ENCODE peak calls at places on chromosomes 13 and 19, in six cellular contexts. X is heart left ventricle, Y is activated B cell treated with CpG ODN at 0.5 μM for 24 hours, Z is Calu3, M is coronary artery, D is omental fat pad. J is an unnamed sample.

GRCh38 chr13:94169783-94170513 is 309.5 kb downstream of the DCT start:
- DNase-seq in D (no peak), Y (no peak), Z (no peak), M (peak; percentile 84), X (no peak), J (no peak)

GRCh38 chr19:31372245-31372781 is 23.1 kb upstream of the TSHZ3 start:
- DNase-seq in X (no peak), M (no peak), D (no peak), Z (no peak), Y (no peak), J (no peak)

GRCh38 chr19:45305421-45305820 is 17.3 kb downstream of the CKM start:
- DNase-seq in Z (no peak), Y (no peak), D (no peak), X (no peak), M (no peak), J (no peak)

GRCh38 chr13:33348366-33348765 is 62.8 kb upstream of the STARD13 start:
- DNase-seq in D (no peak), X (no peak), Z (no peak), M (no peak), Y (no peak), J (no peak)

GRCh38 chr19:38836438-38837303 is 5.1 kb upstream of the ECH1 start:
- DNase-seq in Y (no peak), Z (no peak), X (no peak), M (no peak), D (no peak), J (no peak)

GRCh38 chr19:56837004-56837403 is 3.5 kb downstream of the PEG3 start:
- DNase-seq in Y (no peak), D (no peak), X (no peak), M (no peak), Z (no peak), J (no peak)

GRCh38 chr13:109211616-109212015 is 574.8 kb downstream of the IRS2 start:
- DNase-seq in X (no peak), Z (peak; percentile 2), M (no peak), Y (no peak), D (no peak), J (no peak)

GRCh38 chr13:99012539-99012938 is 34.7 kb upstream of the DOCK9 start:
- DNase-seq in Y (no peak), X (no peak), D (no peak), Z (no peak), M (no peak), J (no peak)

GRCh38 chr13:41568990-41569387 is 111.6 kb downstream of the RGCC start:
- DNase-seq in X (no peak), M (no peak), Y (no peak), Z (no peak), D (no peak), J (no peak)

GRCh38 chr13:99991013-99991805 is 9.6 kb downstream of the ZIC2 start:
- DNase-seq in Y (no peak), X (no peak), M (no peak), D (no peak), Z (no peak), J (no peak)

GRCh38 chr13:94967183-94968039 is 255.1 kb upstream of the SOX21 start:
- DNase-seq in Z (peak; percentile 2), D (no peak), Y (no peak), M (no peak), X (no peak), J (peak; percentile 19)

GRCh38 chr13:30832845-30833332 is 73.2 kb upstream of the MEDAG start:
- DNase-seq in Z (peak; percentile 92), Y (no peak), X (no peak), M (no peak), D (peak; percentile 36), J (no peak)

GRCh38 chr19:3359850-3360493 is 6.4 kb upstream of the NFIC start:
- DNase-seq in Y (peak; percentile 58), X (no peak), M (no peak), D (no peak), Z (no peak), J (no peak)

GRCh38 chr13:48801255-48801654 is 147.5 kb downstream of the CYSLTR2 start:
- DNase-seq in Y (no peak), X (no peak), Z (no peak), M (no peak), D (no peak), J (no peak)

GRCh38 chr19:47545061-47545948 is 27.6 kb downstream of the ZNF541 start:
- DNase-seq in Z (no peak), M (no peak), Y (no peak), D (no peak), X (no peak), J (no peak)

GRCh38 chr13:34412817-34413365 is 529.2 kb upstream of the NBEA start:
- DNase-seq in X (no peak), D (no peak), Z (peak; percentile 12), Y (no peak), M (no peak), J (no peak)

GRCh38 chr19:10408511-10409291 is 5.4 kb upstream of the CDC37 start:
- DNase-seq in Y (peak; percentile 48), D (no peak), M (no peak), X (no peak), Z (no peak), J (no peak)

GRCh38 chr13:31437975-31438374 is 238.2 kb downstream of the B3GLCT start:
- DNase-seq in Y (no peak), D (no peak), X (no peak), M (no peak), Z (no peak), J (no peak)

GRCh38 chr19:53772943-53773342 is 51.2 kb downstream of the NLRP12 start:
- DNase-seq in X (peak; percentile 44), M (no peak), Y (no peak), D (peak; percentile 48), Z (peak; percentile 75), J (no peak)

GRCh38 chr13:18233783-18234299 is 947.8 kb downstream of the TUBA3C start:
- DNase-seq in D (no peak), Y (no peak), Z (no peak), M (no peak), X (no peak), J (no peak)

GRCh38 chr13:59750860-59751259 is 412.9 kb downstream of the DIAPH3 start:
- DNase-seq in D (no peak), Y (no peak), Z (no peak), M (no peak), X (no peak), J (no peak)

GRCh38 chr13:84439108-84439507 is 556.8 kb upstream of the SLITRK1 start:
- DNase-seq in D (no peak), M (no peak), X (no peak), Z (no peak), Y (no peak), J (no peak)

GRCh38 chr19:31332096-31332495 is 17.1 kb downstream of the TSHZ3 start:
- DNase-seq in Z (no peak), Y (no peak), M (no peak), D (no peak), X (no peak), J (no peak)

GRCh38 chr19:10256970-10257615 is 5.1 kb downstream of the MRPL4 start:
- DNase-seq in X (no peak), D (no peak), Y (no peak), Z (no peak), M (no peak), J (no peak)

GRCh38 chr19:2171349-2172145 is 7.8 kb downstream of the DOT1L start:
- DNase-seq in X (peak; percentile 56), M (no peak), D (no peak), Z (peak; percentile 43), Y (peak; percentile 90), J (no peak)

GRCh38 chr13:51643882-51644281 is 59.6 kb downstream of the WDFY2 start:
- DNase-seq in D (no peak), Z (no peak), M (no peak), Y (no peak), X (no peak), J (no peak)

GRCh38 chr19:1568320-1569019 is at the start of gene MEX3D:
- DNase-seq in D (peak; percentile 43), Z (peak; percentile 76), X (peak; percentile 83), Y (peak; percentile 77), M (no peak), J (peak; percentile 97)

GRCh38 chr13:50526771-50527567 is 316.5 kb downstream of the DLEU7 start:
- DNase-seq in X (no peak), Y (no peak), D (no peak), Z (no peak), M (no peak), J (no peak)

GRCh38 chr19:2561895-2562294 is 86.0 kb downstream of the GADD45B start:
- DNase-seq in Z (no peak), D (no peak), Y (peak; percentile 70), X (no peak), M (no peak), J (no peak)

GRCh38 chr13:95950103-95950502 is 103.1 kb downstream of the UGGT2 start:
- DNase-seq in X (no peak), D (no peak), Y (no peak), Z (no peak), M (no peak), J (no peak)

GRCh38 chr13:110265341-110265681 is 41.6 kb downstream of the COL4A1 start:
- DNase-seq in M (no peak), D (no peak), Z (no peak), X (peak; percentile 40), Y (no peak), J (no peak)

GRCh38 chr19:13022859-13023636 is 27.8 kb downstream of the NFIX start:
- DNase-seq in M (peak; percentile 93), D (no peak), Z (no peak), Y (no peak), X (peak; percentile 88), J (no peak)

GRCh38 chr13:44052843-44053607 is 173.3 kb downstream of the LACC1 start:
- DNase-seq in X (no peak), M (peak; percentile 83), Y (no peak), D (no peak), Z (no peak), J (no peak)
- TF ChIP-seq CTCF in X (no peak), M (no peak), Y (no peak), D (no peak), Z (no peak), J (no peak)

DNA sequence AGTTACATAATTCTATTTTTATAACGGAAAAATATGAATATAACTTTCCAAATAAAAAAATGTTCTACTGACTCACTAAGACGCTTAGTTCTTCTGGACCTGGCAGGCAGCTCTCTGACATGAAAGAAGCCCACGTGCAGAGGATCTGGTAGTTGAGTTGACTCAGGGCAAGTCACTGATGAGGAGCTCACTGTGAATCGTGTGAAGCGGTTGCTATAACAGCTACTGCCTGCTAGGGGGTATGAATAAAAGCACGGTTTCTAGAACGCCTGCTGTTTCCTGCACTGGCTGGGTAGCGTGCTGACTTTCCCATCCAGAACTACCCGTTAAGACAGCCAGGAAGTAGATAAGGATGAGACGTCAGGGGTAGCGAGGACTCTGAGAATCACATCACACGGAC is 54.7 kb upstream of the WASF3 start:
- DNase-seq in M (no peak), Y (no peak), Z (no peak), D (no peak), X (no peak), J (no peak)
- TF ChIP-seq CTCF in M (no peak), Y (no peak), Z (no peak), D (no peak), X (no peak), J (no peak)

GRCh38 chr13:36133950-36134349 is 2.8 kb upstream of the DCLK1 start:
- DNase-seq in D (no peak), Z (no peak), M (no peak), Y (no peak), X (no peak), J (no peak)
- TF ChIP-seq CTCF in D (no peak), Z (no peak), M (no peak), Y (no peak), X (peak; percentile 24), J (no peak)

GRCh38 chr13:37049810-37050209 is 9.7 kb downstream of the SUPT20H start:
- DNase-seq in X (no peak), M (no peak), Z (no peak), D (no peak), Y (no peak), J (no peak)
- TF ChIP-seq CTCF in X (no peak), M (no peak), Z (no peak), D (no peak), Y (no peak), J (peak; percentile 4)

J was measured in D721Med.